ENCODE peak calls at places on chromosome 15, in six cellular contexts. Z, X, P, Y, A and V are unnamed samples.

GRCh38 chr15:68447209-68447608 is 15.2 kb upstream of the ITGA11 start:
- DNase-seq in X (no peak), A (no peak), Z (no peak), Y (no peak), P (no peak), V (no peak)

GRCh38 chr15:56672721-56673120 is 60.6 kb downstream of the ZNF280D start:
- DNase-seq in Y (no peak), A (no peak), P (no peak), Z (no peak), X (no peak), V (no peak)

GRCh38 chr15:56835598-56836275 is 82.7 kb upstream of the TCF12 start:
- DNase-seq in Y (no peak), Z (no peak), X (no peak), P (no peak), A (peak), V (peak)

GRCh38 chr15:68409736-68410370 is 22.1 kb downstream of the ITGA11 start:
- DNase-seq in P (no peak), Z (peak), X (no peak), A (no peak), Y (no peak), V (no peak)

GRCh38 chr15:99564221-99565030 is 1.4 kb upstream of the MEF2A start:
- DNase-seq in P (peak), Y (peak), X (no peak), Z (no peak), A (no peak), V (no peak)

GRCh38 chr15:75712668-75713337 is at the start of gene CSPG4:
- DNase-seq in X (no peak), P (no peak), A (no peak), Y (no peak), Z (peak), V (peak)

GRCh38 chr15:84915011-84915958 is 30.8 kb downstream of the SLC28A1 start:
- DNase-seq in P (peak), A (peak), X (peak), Z (no peak), Y (peak), V (peak)

GRCh38 chr15:80744826-80745225 is 34.3 kb upstream of the CEMIP start:
- DNase-seq in Z (no peak), P (no peak), A (no peak), X (no peak), Y (no peak), V (no peak)

GRCh38 chr15:97993310-97993738 is 32.8 kb downstream of the ARRDC4 start:
- DNase-seq in Y (no peak), A (no peak), Z (no peak), P (no peak), X (no peak), V (no peak)

GRCh38 chr15:48423342-48423741 is 92.1 kb downstream of the DUT start:
- DNase-seq in Y (no peak), P (no peak), X (no peak), Z (no peak), A (no peak), V (no peak)

DNA sequence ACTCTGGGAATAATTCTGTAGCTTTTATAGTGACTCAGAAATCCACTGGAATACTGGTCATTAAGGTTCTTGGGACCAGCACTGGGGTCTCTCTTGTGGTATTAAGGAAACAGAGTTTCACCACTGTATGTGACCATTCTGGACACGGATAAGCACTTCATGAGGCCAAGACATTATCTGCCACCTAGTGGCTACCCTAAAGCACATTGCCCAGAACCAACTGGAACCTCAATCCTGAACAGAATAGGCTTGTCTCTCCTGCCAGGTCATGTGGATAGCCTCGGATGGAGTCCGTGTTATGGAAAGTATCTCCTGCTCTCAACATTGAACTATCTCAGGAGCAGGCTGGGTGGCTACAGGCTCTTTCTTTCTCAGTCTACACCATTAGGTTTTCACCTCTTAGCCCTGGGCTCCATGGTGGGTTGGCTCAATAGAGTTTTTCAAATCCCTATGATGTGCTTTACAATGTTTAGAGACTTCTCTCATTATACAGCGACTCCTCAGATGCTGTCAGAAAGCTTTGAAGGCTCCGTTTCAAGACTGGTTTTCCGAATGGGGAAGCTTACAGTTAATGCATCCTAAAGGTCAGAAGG is 167.6 kb upstream of the ST8SIA2 start:
- DNase-seq in Y (peak), X (peak), Z (no peak), P (no peak), A (peak), V (peak)
- TF ChIP-seq JUND in Y (no peak), X (no peak), Z (no peak), P (no peak), A (no peak), V (no peak)

DNA sequence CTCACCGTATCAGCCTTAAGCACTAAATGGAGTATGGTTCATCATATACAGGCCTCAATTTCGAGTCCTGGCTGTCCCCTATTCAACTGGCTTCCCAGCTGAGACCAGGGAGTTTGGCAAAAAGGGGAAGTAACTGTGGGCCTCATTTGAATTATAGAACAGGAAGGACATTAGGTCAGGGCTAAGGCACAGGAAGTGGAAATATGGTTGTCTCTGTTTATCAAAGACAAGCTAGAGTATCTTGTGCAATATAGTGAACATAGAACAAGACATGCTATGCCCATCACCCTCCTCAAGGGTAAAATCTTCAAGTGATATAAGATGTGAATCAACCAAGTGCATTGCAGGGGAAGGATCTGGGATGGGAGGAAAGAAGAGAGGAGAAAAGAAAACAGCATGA is 494.4 kb downstream of the NTRK3 start:
- DNase-seq in Z (no peak), Y (no peak), X (no peak), P (no peak), A (no peak), V (no peak)
- TF ChIP-seq JUND in Z (no peak), Y (no peak), X (no peak), P (no peak), A (no peak), V (no peak)

GRCh38 chr15:81848701-81849100 is 197.1 kb downstream of the MEX3B start:
- DNase-seq in Z (no peak), Y (no peak), A (no peak), X (no peak), P (no peak), V (no peak)
- TF ChIP-seq JUND in Z (no peak), Y (no peak), A (no peak), X (no peak), P (no peak), V (no peak)

DNA sequence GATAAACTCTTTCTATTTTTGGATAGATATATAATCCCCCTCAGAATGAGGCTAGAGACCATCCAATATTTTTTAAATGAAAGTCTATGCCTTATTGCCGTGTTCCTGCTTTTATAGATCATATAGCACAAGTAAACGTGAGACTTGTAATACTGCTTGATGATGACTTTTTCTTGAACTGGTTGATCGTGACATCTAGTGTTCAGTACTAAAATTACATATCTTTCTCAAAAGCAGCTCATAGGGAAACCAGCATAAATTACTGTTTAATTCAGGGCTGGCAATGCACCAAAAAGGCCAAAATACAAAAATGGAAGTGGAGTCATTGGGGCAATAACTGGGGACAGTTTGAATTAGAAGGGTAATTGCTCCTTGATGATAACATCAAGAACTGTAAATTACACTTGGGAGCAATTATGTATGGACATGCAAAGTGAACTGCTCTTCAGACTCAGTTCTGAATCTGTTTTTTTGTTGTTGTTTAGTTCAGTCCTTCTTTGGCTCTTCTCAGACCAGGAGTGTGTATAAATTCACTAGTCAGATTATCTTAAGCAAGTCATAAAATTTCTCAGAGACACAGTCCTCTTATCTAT is 325.3 kb downstream of the THSD4 start:
- DNase-seq in A (peak), Y (peak), X (peak), P (peak), Z (no peak), V (peak)
- TF ChIP-seq JUND in A (no peak), Y (no peak), X (no peak), P (no peak), Z (no peak), V (no peak)

DNA sequence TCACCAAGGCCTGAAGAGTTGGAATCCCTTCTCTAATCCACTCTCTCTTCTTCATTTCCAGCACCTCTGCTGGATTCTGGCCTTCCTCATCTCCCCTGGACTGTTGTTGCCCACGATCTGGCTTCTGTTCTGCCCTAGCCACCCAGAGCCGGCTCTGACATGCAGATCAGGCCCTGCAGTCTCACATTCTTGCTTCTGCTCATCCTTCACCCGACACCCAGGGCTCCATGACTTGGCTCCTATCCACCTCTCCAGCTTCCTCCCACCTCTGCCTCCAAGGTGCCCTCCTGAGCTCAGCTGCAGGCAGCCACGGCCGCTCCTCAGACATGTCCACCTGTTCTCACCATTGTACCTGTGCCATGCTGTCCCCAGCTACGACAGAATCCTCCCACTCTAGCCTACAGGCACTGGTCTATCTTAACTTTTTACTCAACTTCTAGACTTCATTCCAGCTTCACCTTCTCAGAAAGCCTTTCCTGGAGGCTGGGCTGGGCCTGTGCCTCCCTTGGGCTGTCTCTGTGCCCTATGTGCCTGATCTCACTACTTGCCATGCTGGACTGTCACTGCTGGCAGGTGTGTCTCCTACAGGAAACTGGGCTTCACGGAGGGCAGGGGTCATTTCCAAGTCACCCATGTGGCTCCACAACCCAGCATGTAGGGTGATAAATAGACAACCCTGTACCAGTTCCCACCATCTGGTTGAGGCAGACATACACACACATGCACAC is 16.0 kb upstream of the TBC1D21 start:
- DNase-seq in A (no peak), X (no peak), Z (no peak), Y (no peak), P (no peak), V (no peak)
- TF ChIP-seq JUND in A (no peak), X (no peak), Z (no peak), Y (no peak), P (no peak), V (no peak)

DNA sequence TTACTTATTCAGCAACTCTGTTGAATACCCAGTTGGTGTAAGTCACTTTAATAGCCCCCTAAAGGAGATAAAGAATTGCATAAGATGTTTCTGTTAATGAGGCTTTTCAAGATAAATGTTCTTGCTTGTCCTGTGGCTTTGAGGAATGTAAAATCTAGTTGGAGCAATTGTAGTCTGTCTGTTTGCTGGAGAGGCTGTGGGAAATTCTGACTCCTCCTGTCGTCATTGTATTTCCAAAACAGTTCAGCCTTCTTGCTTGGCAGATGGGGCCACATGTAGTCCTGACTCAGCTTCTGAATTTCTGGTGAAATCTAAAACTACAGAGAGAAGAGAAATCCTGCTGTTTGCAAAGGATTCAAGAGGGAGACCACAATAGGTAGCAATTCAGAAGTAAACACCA is 114.4 kb downstream of the RYR3 start:
- DNase-seq in A (no peak), Y (no peak), Z (no peak), X (no peak), P (no peak), V (no peak)
- TF ChIP-seq JUND in A (no peak), Y (no peak), Z (no peak), X (no peak), P (no peak), V (no peak)

DNA sequence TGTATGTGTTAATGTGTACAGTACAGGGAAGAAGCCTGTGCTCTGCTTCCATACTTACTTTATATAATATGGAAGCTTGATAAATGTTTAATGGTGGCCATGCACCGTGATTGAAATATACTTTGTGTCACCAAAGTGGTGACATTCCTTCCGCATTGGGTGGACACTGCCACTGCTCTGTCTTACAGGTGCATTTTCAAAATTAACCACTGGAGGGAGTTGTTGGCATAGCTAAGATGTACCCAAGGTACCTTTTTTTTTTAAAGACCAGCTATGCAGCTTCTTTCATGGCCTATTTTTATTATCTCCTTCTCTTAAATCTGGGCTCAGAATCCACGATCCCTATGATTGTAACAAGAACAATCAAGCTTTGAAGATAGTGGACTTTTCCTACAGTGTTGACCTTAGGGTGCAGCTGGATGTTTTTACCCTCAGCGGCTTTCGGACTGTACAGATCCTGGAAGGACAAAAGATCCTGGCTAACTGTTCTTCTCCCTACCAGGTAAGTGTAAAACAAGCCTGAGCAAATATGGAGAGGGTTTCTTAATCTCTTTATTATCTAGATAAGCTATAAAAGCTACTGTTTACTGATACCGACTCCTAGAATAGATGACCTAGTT is 21.6 kb upstream of the PAK6 start:
- DNase-seq in P (peak), X (peak), Z (no peak), Y (peak), A (peak), V (peak)
- TF ChIP-seq JUND in P (no peak), X (no peak), Z (no peak), Y (no peak), A (no peak), V (no peak)